ENCODE peak calls at places on chromosomes 5 and 9, in eight cellular contexts. S is dermis blood vessel endothelial cell, W is NCI-H345, K is amniotic epithelial cell, T is HEK293T, I is activated T-cell treated with anti-CD3 and anti-CD28 coated beads for 1 hour, O is AG09309, J is Calu3. A is an unnamed sample.

GRCh38 chr9:18371621-18372020 is 102.3 kb upstream of the ADAMTSL1 start:
- DNase-seq in W (no peak), K (peak), S (no peak), O (no peak), T (no peak), I (no peak), J (no peak), A (no peak)

GRCh38 chr9:112380102-112380581 is at the start of gene HSDL2:
- DNase-seq in W (peak), T (no peak), O (no peak), I (no peak), J (no peak), K (peak), S (peak), A (no peak)

GRCh38 chr9:133995012-133995896 is 3.1 kb upstream of the VAV2 start:
- DNase-seq in I (no peak), J (peak), K (no peak), W (peak), O (no peak), S (no peak), T (peak), A (peak)

GRCh38 chr9:36798350-36799065 is 225.8 kb downstream of the MELK start:
- DNase-seq in J (peak), K (no peak), W (no peak), T (peak), O (no peak), I (no peak), S (no peak), A (no peak)

GRCh38 chr9:73583590-73583989 is 431.9 kb downstream of the ANXA1 start:
- DNase-seq in I (no peak), K (no peak), W (no peak), S (no peak), T (no peak), O (no peak), J (no peak), A (no peak)

GRCh38 chr5:162160401-162160800 is 92.8 kb downstream of the GABRG2 start:
- DNase-seq in I (no peak), O (no peak), S (no peak), T (no peak), K (no peak), W (no peak), J (no peak), A (no peak)

GRCh38 chr5:68740204-68740910 is 353.5 kb upstream of the SLC30A5 start:
- DNase-seq in K (no peak), W (no peak), S (no peak), O (no peak), I (no peak), J (no peak), T (no peak), A (no peak)

GRCh38 chr9:93288891-93289883 is 105.2 kb downstream of the WNK2 start:
- DNase-seq in I (no peak), W (no peak), K (peak), S (no peak), O (no peak), J (peak), T (peak), A (no peak)

GRCh38 chr9:127417130-127418036 is 6.8 kb upstream of the ZNF79 start:
- DNase-seq in J (no peak), T (no peak), I (no peak), K (peak), O (peak), W (peak), S (no peak), A (peak)

GRCh38 chr9:32571969-32572899 is 725 bp downstream of the NDUFB6 start:
- DNase-seq in K (peak), O (no peak), J (peak), I (peak), W (peak), S (peak), T (peak), A (peak)

GRCh38 chr9:14365667-14366066 is 51.7 kb upstream of the NFIB start:
- DNase-seq in J (no peak), I (no peak), O (peak), W (no peak), K (no peak), T (no peak), S (no peak), A (no peak)

GRCh38 chr9:137545123-137545522 is 5.1 kb downstream of the PNPLA7 start:
- DNase-seq in T (no peak), K (peak), I (no peak), W (no peak), O (no peak), S (no peak), J (no peak), A (no peak)

GRCh38 chr9:14323969-14324366 is 10.0 kb upstream of the NFIB start:
- DNase-seq in O (no peak), W (peak), K (no peak), J (no peak), T (no peak), I (no peak), S (no peak), A (no peak)

GRCh38 chr9:125999504-125999881 is 252.3 kb downstream of the PBX3 start:
- DNase-seq in T (no peak), S (no peak), O (no peak), J (no peak), W (no peak), I (no peak), K (no peak), A (no peak)

GRCh38 chr9:120723547-120723946 is 9.3 kb upstream of the MEGF9 start:
- DNase-seq in J (no peak), K (peak), I (no peak), T (no peak), S (no peak), W (no peak), O (no peak), A (no peak)

GRCh38 chr9:27489087-27489876 is 34.8 kb upstream of the IFNK start:
- DNase-seq in J (no peak), K (no peak), W (no peak), O (no peak), T (no peak), I (no peak), S (no peak), A (no peak)

GRCh38 chr5:154214236-154215106 is 23.9 kb downstream of the GALNT10 start:
- DNase-seq in K (peak), S (no peak), J (no peak), I (no peak), W (no peak), T (no peak), O (peak), A (no peak)

GRCh38 chr5:32578362-32578761 is 7.0 kb upstream of the SUB1 start:
- DNase-seq in I (no peak), T (no peak), W (no peak), J (no peak), O (no peak), S (no peak), K (no peak), A (no peak)

GRCh38 chr5:541888-542692 is 17.8 kb upstream of the SLC9A3 start:
- DNase-seq in W (no peak), K (no peak), I (no peak), O (no peak), T (no peak), S (no peak), J (no peak), A (no peak)

GRCh38 chr5:172439785-172440480 is 14.4 kb downstream of the SH3PXD2B start:
- DNase-seq in S (no peak), O (no peak), T (no peak), I (no peak), J (no peak), K (no peak), W (no peak), A (peak)

GRCh38 chr5:25858019-25858418 is 1180.4 kb downstream of the CDH9 start:
- DNase-seq in J (no peak), T (peak), S (no peak), W (peak), O (no peak), I (no peak), K (no peak), A (no peak)

GRCh38 chr5:118042076-118042475 is 946.3 kb downstream of the DTWD2 start:
- DNase-seq in J (no peak), I (no peak), S (no peak), O (no peak), K (no peak), T (no peak), W (no peak), A (no peak)